ENCODE peak calls at places on chromosomes 2 and 18, in ten cellular contexts. A, F, J, O, P, V, Q, T, S and G are unnamed samples.

GRCh38 chr2:238321467-238321866 is 1.1 kb downstream of the TRAF3IP1 start:
- DNase-seq in F (no peak), J (no peak), S (no peak), O (no peak), A (no peak), P (no peak), T (no peak), Q (no peak), V (no peak), G (no peak)

GRCh38 chr2:50444286-50444685 is 587.6 kb downstream of the NRXN1 start:
- DNase-seq in A (no peak), O (no peak), J (no peak), S (no peak), T (no peak), P (no peak), F (no peak), V (no peak), Q (no peak), G (no peak)

GRCh38 chr18:57210101-57210661 is 63.3 kb downstream of the BOD1L2 start:
- DNase-seq in O (peak; percentile 55), T (peak; percentile 66), Q (no peak), P (no peak), J (peak; percentile 63), S (no peak), F (peak; percentile 21), V (peak; percentile 70), A (peak; percentile 85), G (peak; percentile 17)

GRCh38 chr2:109270758-109271305 is 141.8 kb downstream of the SH3RF3 start:
- DNase-seq in O (no peak), F (no peak), V (no peak), T (no peak), S (peak; percentile 46), P (no peak), Q (no peak), A (no peak), J (no peak), G (no peak)

GRCh38 chr2:16626497-16626896 is 39.1 kb downstream of the CYRIA start:
- DNase-seq in T (no peak), Q (no peak), A (no peak), J (no peak), F (no peak), V (peak; percentile 81), O (peak; percentile 57), S (peak; percentile 69), P (no peak), G (peak; percentile 40)

GRCh38 chr2:62787381-62787780 is 81.9 kb downstream of the EHBP1 start:
- DNase-seq in O (no peak), P (no peak), V (peak; percentile 51), S (no peak), F (no peak), T (no peak), Q (no peak), A (no peak), J (no peak), G (no peak)

GRCh38 chr18:77254711-77255110 is 5.1 kb downstream of the GALR1 start:
- DNase-seq in O (no peak), P (no peak), J (no peak), V (no peak), F (no peak), Q (no peak), T (no peak), S (no peak), A (no peak), G (no peak)

GRCh38 chr2:227150222-227150936 is 13.6 kb downstream of the COL4A4 start:
- DNase-seq in O (no peak), F (no peak), P (no peak), J (no peak), T (no peak), Q (no peak), A (no peak), S (no peak), V (no peak), G (no peak)

GRCh38 chr2:37635359-37636208 is 35.9 kb downstream of the CDC42EP3 start:
- DNase-seq in J (no peak), F (no peak), T (no peak), O (peak; percentile 44), Q (peak; percentile 17), P (no peak), V (peak; percentile 82), A (peak; percentile 74), S (no peak), G (peak; percentile 41)

GRCh38 chr2:223613017-223613950 is 11.1 kb upstream of the SCG2 start:
- DNase-seq in A (peak; percentile 68), S (peak; percentile 81), P (no peak), Q (no peak), J (peak; percentile 58), V (peak; percentile 99), F (peak; percentile 78), O (peak; percentile 85), T (peak; percentile 90), G (peak; percentile 66)

GRCh38 chr2:66846887-66847286 is 412.0 kb downstream of the MEIS1 start:
- DNase-seq in A (no peak), T (no peak), O (no peak), S (no peak), J (no peak), V (no peak), P (no peak), F (no peak), Q (no peak), G (no peak)

GRCh38 chr2:237222178-237222577 is 136.5 kb downstream of the COPS8 start:
- DNase-seq in V (peak; percentile 98), F (no peak), O (no peak), S (no peak), T (no peak), A (no peak), J (no peak), Q (no peak), P (no peak), G (no peak)

GRCh38 chr2:109058215-109058614 is 69.2 kb upstream of the EDAR start:
- DNase-seq in J (no peak), Q (no peak), O (no peak), F (no peak), V (no peak), P (no peak), A (no peak), T (no peak), S (no peak), G (no peak)

GRCh38 chr2:24768013-24768412 is 25.2 kb downstream of the PTRHD1 start:
- DNase-seq in P (no peak), S (peak; percentile 95), J (no peak), A (no peak), O (no peak), V (no peak), Q (no peak), F (no peak), T (no peak), G (no peak)

GRCh38 chr2:68594674-68595492 is 48.5 kb upstream of the PROKR1 start:
- DNase-seq in J (peak; percentile 71), T (peak; percentile 19), V (peak; percentile 56), P (peak; percentile 60), Q (no peak), A (peak; percentile 67), F (peak; percentile 53), O (peak; percentile 26), S (peak; percentile 35), G (no peak)

GRCh38 chr2:216606551-216607527 is 26.4 kb upstream of the IGFBP2 start:
- DNase-seq in P (no peak), Q (no peak), F (no peak), O (no peak), J (peak; percentile 71), V (no peak), S (peak; percentile 8), T (no peak), A (no peak), G (no peak)

GRCh38 chr2:190382851-190383250 is 25.3 kb upstream of the MFSD6 start:
- DNase-seq in V (peak; percentile 41), O (no peak), S (peak; percentile 21), T (peak; percentile 40), J (no peak), F (no peak), Q (no peak), P (no peak), A (peak; percentile 55), G (no peak)
- TF ChIP-seq CTCF in V (peak; percentile 27), O (peak; percentile 42), S (peak; percentile 86), T (peak; percentile 68), J (peak; percentile 65), F (peak; percentile 72), Q (peak; percentile 68), P (peak; percentile 81), A (peak; percentile 91), G (no peak)

DNA sequence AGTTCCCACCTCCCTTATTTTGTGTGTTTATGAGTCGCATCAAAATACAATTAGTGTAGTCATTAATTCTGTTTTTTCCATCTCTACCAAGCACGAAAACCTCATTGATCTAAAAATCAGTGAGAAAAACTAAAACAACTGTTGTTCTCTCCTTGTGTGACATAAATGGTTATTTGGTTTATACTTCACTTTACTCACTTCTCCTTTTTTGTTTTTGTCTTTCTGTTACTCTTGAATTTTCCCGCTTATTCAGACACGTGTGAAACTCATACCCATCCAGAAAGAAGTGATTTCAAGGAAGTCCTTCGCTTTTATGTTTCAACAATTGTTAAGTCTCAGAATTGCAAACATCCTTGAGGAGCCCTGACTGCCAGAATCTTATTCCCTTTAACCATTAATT is 121.6 kb downstream of the EML6 start:
- DNase-seq in P (no peak), J (no peak), V (no peak), S (no peak), T (no peak), A (no peak), F (no peak), O (no peak), Q (no peak), G (no peak)
- H3K27ac ChIP-seq in P (no peak overlapping the region), J (no peak overlapping the region), V (no peak overlapping the region), S (no peak overlapping the region), T (no peak overlapping the region), A (no peak overlapping the region), F (no peak overlapping the region), O (no peak overlapping the region), Q (no peak overlapping the region), G (no peak overlapping the region)

DNA sequence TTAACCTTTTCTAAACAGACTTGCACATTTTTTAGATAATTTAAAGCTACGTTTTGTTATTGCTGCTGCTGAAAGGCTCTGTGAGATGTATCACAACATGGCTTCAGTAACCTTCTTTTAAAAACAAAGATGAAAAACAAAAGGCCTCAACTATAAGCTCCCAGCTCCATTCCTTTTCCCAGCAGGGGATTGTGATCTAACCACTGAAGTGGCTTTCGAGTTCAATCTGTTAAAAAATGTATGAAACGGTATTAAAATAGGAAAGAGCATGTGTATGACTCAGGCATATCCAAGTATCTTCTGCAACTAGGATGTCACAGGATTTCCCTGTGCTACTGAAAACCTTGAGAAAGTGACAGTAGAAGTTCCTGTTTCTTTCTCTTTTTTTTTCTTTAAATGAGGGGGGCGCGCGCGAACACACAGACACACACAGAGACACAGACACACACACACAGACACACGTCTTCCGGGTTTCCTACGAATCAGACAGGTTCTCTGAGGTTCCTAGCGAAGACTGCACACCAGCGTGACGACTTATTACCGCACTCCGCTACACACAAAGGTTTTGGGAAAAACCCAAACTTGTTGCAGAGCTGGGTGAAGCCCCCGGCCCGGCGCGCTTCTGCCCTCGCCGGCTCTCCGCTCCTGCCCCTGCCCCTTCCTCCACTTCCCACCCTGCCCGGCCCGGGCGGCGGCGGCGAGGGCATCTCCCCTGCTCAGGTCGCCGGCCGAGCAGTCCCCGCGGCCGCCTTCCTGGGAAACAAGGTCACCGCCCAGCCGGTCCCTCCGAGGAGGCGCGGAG is 86.8 kb downstream of the RBMS1 start:
- DNase-seq in S (peak; percentile 61), T (peak; percentile 27), O (peak; percentile 61), F (peak; percentile 50), P (peak; percentile 69), J (peak; percentile 72), V (peak; percentile 80), A (peak; percentile 92), Q (peak; percentile 37), G (peak; percentile 52)
- TF ChIP-seq POLR2A in S (no peak), T (peak; percentile 19), O (no peak), F (peak; percentile 65), P (peak; percentile 26), J (no peak), V (peak; percentile 49), A (no peak), Q (peak; percentile 64), G (peak; percentile 12)

GRCh38 chr18:79826966-79827365 is 29.2 kb downstream of the KCNG2 start:
- DNase-seq in Q (no peak), J (peak; percentile 66), O (no peak), F (no peak), V (no peak), P (no peak), A (peak; percentile 64), T (no peak), S (no peak), G (no peak)
- TF ChIP-seq CTCF in Q (no peak), J (peak; percentile 52), O (no peak), F (no peak), V (no peak), P (no peak), A (no peak), T (no peak), S (no peak), G (no peak)